ENCODE peak calls at places on chromosome 11, in five cellular contexts. A is astrocyte of the spinal cord, L is psoas muscle, W is B cell, K is retinal pigment epithelial cell. B is an unnamed sample.
A peak's percentile ranks its signal among the peaks of the same experiment; 100 is the strongest.

GRCh38 chr11:95445746-95446333 is 214.8 kb upstream of the SESN3 start:
- DNase-seq in W (no peak), K (no peak), A (no peak), L (no peak), B (no peak)

GRCh38 chr11:10990637-10991036 is 132.8 kb upstream of the ZBED5 start:
- DNase-seq in W (no peak), A (no peak), K (no peak), L (no peak), B (no peak)

GRCh38 chr11:101866619-101867491 is 48.0 kb upstream of the CEP126 start:
- DNase-seq in W (no peak), K (no peak), A (peak; percentile 28), L (no peak), B (no peak)

GRCh38 chr11:105100206-105100605 is 39.4 kb downstream of the CARD18 start:
- DNase-seq in W (no peak), L (no peak), A (no peak), K (no peak), B (no peak)

GRCh38 chr11:61532136-61533038 is 23.8 kb downstream of the LRRC10B start:
- DNase-seq in L (no peak), W (no peak), A (no peak), K (no peak), B (peak; percentile 84)

GRCh38 chr11:44767421-44767820 is 40.7 kb downstream of the TSPAN18 start:
- DNase-seq in K (no peak), W (no peak), A (no peak), L (no peak), B (no peak)

GRCh38 chr11:78420796-78421209 is 3.2 kb upstream of the GAB2 start:
- DNase-seq in W (peak; percentile 95), K (peak; percentile 72), L (peak; percentile 58), A (peak; percentile 48), B (peak; percentile 57)

GRCh38 chr11:95361180-95361579 is 130.2 kb upstream of the SESN3 start:
- DNase-seq in K (no peak), L (no peak), A (no peak), W (no peak), B (no peak)

GRCh38 chr11:2571598-2572281 is 126.9 kb downstream of the KCNQ1 start:
- DNase-seq in A (no peak), K (no peak), L (peak; percentile 42), W (no peak), B (no peak)

GRCh38 chr11:133823211-133823610 is 22.1 kb downstream of the SPATA19 start:
- DNase-seq in W (no peak), L (no peak), K (no peak), A (no peak), B (no peak)

GRCh38 chr11:133819114-133819513 is 26.2 kb downstream of the SPATA19 start:
- DNase-seq in L (no peak), K (no peak), W (no peak), A (no peak), B (no peak)

GRCh38 chr11:133824593-133824992 is 20.7 kb downstream of the SPATA19 start:
- DNase-seq in K (no peak), A (no peak), W (no peak), L (no peak), B (no peak)

GRCh38 chr11:133819916-133820315 is 25.4 kb downstream of the SPATA19 start:
- DNase-seq in W (no peak), A (no peak), K (no peak), L (no peak), B (no peak)

GRCh38 chr11:133821776-133822175 is 23.5 kb downstream of the SPATA19 start:
- DNase-seq in L (no peak), K (no peak), A (no peak), W (no peak), B (peak; percentile 73)
- TF ChIP-seq CTCF in L (peak; percentile 51), K (peak; percentile 63), A (peak; percentile 36), W (peak; percentile 13), B (peak; percentile 71)

GRCh38 chr11:7892059-7892699 is 38.9 kb downstream of the OR10A6 start:
- DNase-seq in K (no peak), L (no peak), A (no peak), W (no peak), B (no peak)

GRCh38 chr11:7892751-7893356 is 38.2 kb downstream of the OR10A6 start:
- DNase-seq in W (no peak), K (no peak), L (no peak), A (peak; percentile 69), B (peak; percentile 65)

GRCh38 chr11:7893792-7894191 is 37.3 kb downstream of the OR10A6 start:
- DNase-seq in K (no peak), A (no peak), L (no peak), W (no peak), B (no peak)

GRCh38 chr11:7896026-7896785 is 34.9 kb downstream of the OR10A6 start:
- DNase-seq in L (no peak), A (no peak), W (no peak), K (no peak), B (no peak)

GRCh38 chr11:7894251-7894650 is 36.8 kb downstream of the OR10A6 start:
- DNase-seq in L (no peak), A (no peak), W (no peak), K (no peak), B (no peak)
- TF ChIP-seq CTCF in L (no peak), A (no peak), W (no peak), K (no peak), B (no peak)

DNA sequence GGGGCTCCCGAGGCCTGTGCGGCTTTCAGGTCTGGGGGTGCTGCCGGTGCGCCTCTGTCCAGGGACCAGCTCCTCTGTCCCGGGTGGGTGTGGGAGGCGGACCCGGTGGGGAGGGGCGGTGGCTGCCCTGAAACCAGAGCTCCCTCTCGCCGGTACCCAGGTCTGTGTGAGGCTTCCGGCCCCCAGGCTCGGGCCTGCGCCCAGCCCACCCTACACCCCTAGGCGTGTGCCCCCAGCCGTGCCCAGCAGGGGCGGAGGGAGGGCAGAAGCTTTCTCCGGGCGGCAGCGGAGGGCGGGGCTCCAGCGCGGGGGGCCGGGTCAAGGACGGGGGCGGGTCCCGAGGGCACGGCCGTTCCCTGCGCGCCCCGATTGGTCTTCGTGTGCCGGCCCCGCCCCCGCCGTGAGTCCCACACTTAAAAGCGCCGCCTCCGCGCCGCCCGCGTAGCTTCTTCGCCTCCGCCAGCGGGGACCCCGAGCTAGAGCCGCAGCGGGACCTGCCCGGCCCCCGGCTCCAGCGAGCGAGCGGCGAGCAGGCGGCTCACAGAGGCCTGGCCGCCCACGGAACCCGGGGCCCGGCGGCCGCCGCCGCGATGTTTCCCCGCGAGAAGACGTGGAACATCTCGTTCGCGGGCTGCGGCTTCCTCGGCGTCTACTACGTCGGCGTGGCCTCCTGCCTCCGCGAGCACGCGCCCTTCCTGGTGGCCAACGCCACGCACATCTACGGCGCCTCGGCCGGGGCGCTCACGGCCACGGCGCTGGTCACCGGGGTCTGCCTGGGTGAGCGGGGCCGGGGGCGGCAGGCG is 616 bp downstream of the PNPLA2 start:
- DNase-seq in A (peak; percentile 83), K (no peak), L (peak; percentile 96), W (peak; percentile 92), B (peak; percentile 97)
- TF ChIP-seq CTCF in A (no peak), K (peak; percentile 7), L (peak; percentile 15), W (peak; percentile 30), B (no peak)

DNA sequence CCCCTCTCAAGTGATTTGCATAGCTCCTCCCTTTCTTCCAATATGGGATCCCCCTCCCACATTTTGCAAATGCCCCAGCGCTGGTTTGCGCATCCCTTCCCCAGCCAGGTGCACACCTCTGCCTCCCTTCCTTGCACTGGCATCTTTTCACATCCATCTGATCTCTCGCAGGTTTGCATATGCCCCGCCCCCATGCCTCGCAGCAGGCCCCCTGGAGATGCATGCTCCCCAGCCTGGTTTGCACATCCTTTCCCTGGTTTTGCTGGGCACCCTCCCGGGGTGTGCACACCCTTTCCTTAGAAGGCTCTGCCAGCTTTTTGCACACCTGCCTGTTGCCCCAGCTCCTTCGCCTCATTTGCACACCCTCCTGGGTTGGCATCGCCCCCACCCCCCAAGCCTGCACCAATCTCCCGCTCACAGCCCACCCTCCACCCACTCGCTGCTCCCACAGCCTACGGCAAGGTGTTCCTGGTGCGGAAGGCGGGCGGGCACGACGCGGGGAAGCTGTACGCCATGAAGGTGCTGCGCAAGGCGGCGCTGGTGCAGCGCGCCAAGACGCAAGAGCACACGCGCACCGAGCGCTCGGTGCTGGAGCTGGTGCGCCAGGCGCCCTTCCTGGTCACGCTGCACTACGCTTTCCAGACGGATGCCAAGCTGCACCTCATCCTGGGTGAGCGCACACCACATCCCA is 895 bp downstream of the RPS6KA4 start:
- DNase-seq in A (no peak), W (no peak), L (no peak), K (no peak), B (peak; percentile 77)
- TF ChIP-seq CTCF in A (no peak), W (no peak), L (no peak), K (peak; percentile 44), B (no peak)

DNA sequence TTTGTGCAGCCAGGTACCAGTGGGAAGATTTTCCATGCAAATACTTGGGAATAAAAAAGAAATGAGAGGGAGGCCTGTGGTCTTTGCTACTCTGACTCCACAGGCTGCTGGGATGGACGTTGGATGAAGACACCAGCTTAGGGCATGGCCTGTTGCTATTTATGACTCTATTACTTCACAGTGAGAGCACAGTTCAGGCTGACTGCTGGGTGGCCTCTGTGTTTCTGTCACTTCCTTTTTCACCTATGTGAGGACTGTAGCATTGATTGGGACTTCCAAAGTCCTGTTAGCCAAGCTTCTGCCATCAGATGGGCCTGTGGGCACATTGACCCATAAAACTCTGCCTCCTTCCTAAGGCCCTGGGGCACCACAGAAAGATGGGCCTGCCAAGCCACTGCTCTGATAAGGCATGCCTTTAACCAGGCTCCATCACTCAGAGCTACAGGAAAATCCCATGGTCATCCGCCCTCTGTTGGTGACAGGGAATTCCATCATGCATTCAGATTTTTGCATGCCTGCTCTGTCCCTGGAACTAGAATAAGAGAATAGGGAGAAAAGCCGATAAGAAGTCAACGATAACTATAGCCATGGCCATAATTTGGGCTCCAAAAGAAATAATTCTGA is 64.6 kb downstream of the KCNJ1 start:
- DNase-seq in L (no peak), W (no peak), A (no peak), K (no peak), B (no peak)
- TF ChIP-seq CTCF in L (peak; percentile 14), W (no peak), A (peak; percentile 56), K (peak; percentile 73), B (no peak)

GRCh38 chr11:22539851-22540376 is 85.7 kb downstream of the FANCF start:
- DNase-seq in W (no peak), K (peak; percentile 11), L (no peak), A (peak; percentile 22), B (no peak)
- TF ChIP-seq CTCF in W (no peak), K (peak; percentile 82), L (peak; percentile 68), A (peak; percentile 54), B (no peak)

GRCh38 chr11:114400222-114400973 is at the start of the genes C11orf71 and RBM7:
- DNase-seq in K (peak; percentile 94), A (peak; percentile 99), W (peak; percentile 99), L (peak; percentile 100), B (peak; percentile 90)
- TF ChIP-seq CTCF in K (peak; percentile 14), A (no peak), W (no peak), L (no peak), B (no peak)

DNA sequence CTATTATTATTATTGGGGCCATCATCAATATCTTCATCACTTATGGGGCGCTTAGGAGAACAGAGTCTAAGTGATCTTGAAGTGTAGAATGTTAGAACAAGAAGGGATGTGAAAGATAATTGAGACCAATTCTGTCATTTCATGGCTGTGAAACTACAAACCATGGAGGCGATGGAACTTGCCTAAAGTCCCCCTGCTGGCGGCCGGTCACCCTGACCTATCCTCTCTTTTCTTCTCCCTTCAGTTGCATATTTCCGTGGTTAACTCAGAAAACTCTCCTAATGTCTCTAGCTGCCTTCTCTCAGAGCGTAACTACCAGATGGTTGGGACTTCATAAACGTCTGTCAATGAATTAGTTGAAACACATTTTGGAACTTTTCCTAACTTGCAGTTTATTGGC is 6.6 kb upstream of the OR4B1 start:
- DNase-seq in K (no peak), L (no peak), A (no peak), W (no peak), B (no peak)
- TF ChIP-seq CTCF in K (no peak), L (no peak), A (no peak), W (no peak), B (no peak)

GRCh38 chr11:128520206-128520885 is 67.0 kb downstream of the ETS1 start:
- DNase-seq in L (no peak), K (no peak), A (no peak), W (no peak), B (no peak)
- TF ChIP-seq CTCF in L (no peak), K (peak; percentile 25), A (no peak), W (no peak), B (no peak)

B was measured in GM20000.